ENCODE peak calls at places on chromosomes 13 and 19, in eight cellular contexts. One of them, this sample, is unnamed.

GRCh38 chr19:55383789-55384575 is at the start of gene TMEM238:
- DNase-seq in right atrium auricular region: no peak
- DNase-seq in heart left ventricle: peak; percentile 53
- DNase-seq in prostate gland: peak; percentile 41
- DNase-seq in right lobe of liver: peak; percentile 85
- DNase-seq in fibroblast of lung: peak; percentile 71
- DNase-seq in tibial artery: no peak
- DNase-seq in AG04450: no peak
- DNase-seq in this sample: no peak

GRCh38 chr13:113448885-113449692 is 4.2 kb downstream of the ADPRHL1 start:
- DNase-seq in right lobe of liver: no peak
- DNase-seq in AG04450: no peak
- DNase-seq in heart left ventricle: no peak
- DNase-seq in prostate gland: no peak
- DNase-seq in fibroblast of lung: no peak
- DNase-seq in tibial artery: peak; percentile 55
- DNase-seq in right atrium auricular region: no peak
- DNase-seq in this sample: peak; percentile 83

GRCh38 chr19:43784251-43784980 is 3.6 kb upstream of the KCNN4 start:
- DNase-seq in prostate gland: no peak
- DNase-seq in fibroblast of lung: peak; percentile 87
- DNase-seq in tibial artery: peak; percentile 70
- DNase-seq in right atrium auricular region: peak; percentile 77
- DNase-seq in AG04450: peak; percentile 55
- DNase-seq in right lobe of liver: no peak
- DNase-seq in heart left ventricle: no peak
- DNase-seq in this sample: peak; percentile 92

GRCh38 chr19:39160889-39161672 is 35.5 kb downstream of the PAK4 start:
- DNase-seq in AG04450: no peak
- DNase-seq in right lobe of liver: no peak
- DNase-seq in right atrium auricular region: no peak
- DNase-seq in heart left ventricle: no peak
- DNase-seq in fibroblast of lung: peak; percentile 37
- DNase-seq in tibial artery: no peak
- DNase-seq in prostate gland: peak; percentile 54
- DNase-seq in this sample: peak; percentile 42

GRCh38 chr19:57269515-57270250 is 10.6 kb upstream of the ZNF460 start:
- DNase-seq in tibial artery: no peak
- DNase-seq in prostate gland: no peak
- DNase-seq in fibroblast of lung: peak; percentile 96
- DNase-seq in AG04450: peak; percentile 63
- DNase-seq in heart left ventricle: no peak
- DNase-seq in right lobe of liver: no peak
- DNase-seq in right atrium auricular region: no peak
- DNase-seq in this sample: peak; percentile 70

GRCh38 chr13:90485441-90485840 is 862.0 kb upstream of the MIR17HG start:
- DNase-seq in tibial artery: no peak
- DNase-seq in fibroblast of lung: peak; percentile 92
- DNase-seq in heart left ventricle: no peak
- DNase-seq in prostate gland: no peak
- DNase-seq in right atrium auricular region: no peak
- DNase-seq in right lobe of liver: no peak
- DNase-seq in AG04450: no peak
- DNase-seq in this sample: peak; percentile 45

GRCh38 chr19:35236638-35237400 is 8.3 kb upstream of the FAM187B start:
- DNase-seq in AG04450: no peak
- DNase-seq in tibial artery: no peak
- DNase-seq in fibroblast of lung: no peak
- DNase-seq in prostate gland: no peak
- DNase-seq in right atrium auricular region: peak; percentile 26
- DNase-seq in heart left ventricle: no peak
- DNase-seq in right lobe of liver: peak; percentile 44
- DNase-seq in this sample: no peak

GRCh38 chr19:13846533-13847032 is 30.4 kb upstream of the NANOS3 start:
- DNase-seq in fibroblast of lung: peak; percentile 94
- DNase-seq in prostate gland: peak; percentile 75
- DNase-seq in tibial artery: peak; percentile 94
- DNase-seq in heart left ventricle: peak; percentile 92
- DNase-seq in AG04450: no peak
- DNase-seq in right atrium auricular region: peak; percentile 95
- DNase-seq in right lobe of liver: peak; percentile 72
- DNase-seq in this sample: no peak

GRCh38 chr19:49773663-49774305 is 7.0 kb downstream of the AP2A1 start:
- DNase-seq in heart left ventricle: no peak
- DNase-seq in fibroblast of lung: no peak
- DNase-seq in AG04450: no peak
- DNase-seq in prostate gland: no peak
- DNase-seq in right atrium auricular region: no peak
- DNase-seq in tibial artery: no peak
- DNase-seq in right lobe of liver: no peak
- DNase-seq in this sample: no peak

GRCh38 chr13:76516013-76516412 is 370.2 kb downstream of the KCTD12 start:
- DNase-seq in right atrium auricular region: no peak
- DNase-seq in fibroblast of lung: peak; percentile 90
- DNase-seq in heart left ventricle: no peak
- DNase-seq in prostate gland: no peak
- DNase-seq in AG04450: peak; percentile 78
- DNase-seq in right lobe of liver: no peak
- DNase-seq in tibial artery: no peak
- DNase-seq in this sample: no peak

GRCh38 chr13:113731192-113732175 is 27.5 kb upstream of the TMEM255B start:
- DNase-seq in right atrium auricular region: no peak
- DNase-seq in tibial artery: no peak
- DNase-seq in heart left ventricle: no peak
- DNase-seq in prostate gland: no peak
- DNase-seq in AG04450: no peak
- DNase-seq in fibroblast of lung: no peak
- DNase-seq in right lobe of liver: no peak
- DNase-seq in this sample: no peak

GRCh38 chr19:38901683-38902082 is 1.9 kb downstream of the NFKBIB start:
- DNase-seq in prostate gland: no peak
- DNase-seq in right lobe of liver: no peak
- DNase-seq in AG04450: no peak
- DNase-seq in fibroblast of lung: no peak
- DNase-seq in right atrium auricular region: no peak
- DNase-seq in tibial artery: no peak
- DNase-seq in heart left ventricle: no peak
- DNase-seq in this sample: no peak

GRCh38 chr19:15812059-15812722 is 3.3 kb downstream of the OR10H1 start:
- DNase-seq in fibroblast of lung: no peak
- DNase-seq in right lobe of liver: peak; percentile 53
- DNase-seq in tibial artery: no peak
- DNase-seq in heart left ventricle: no peak
- DNase-seq in AG04450: no peak
- DNase-seq in prostate gland: peak; percentile 58
- DNase-seq in right atrium auricular region: no peak
- DNase-seq in this sample: peak; percentile 54

GRCh38 chr19:3969435-3970312 is 1.2 kb downstream of the DAPK3 start:
- DNase-seq in tibial artery: peak; percentile 82
- DNase-seq in fibroblast of lung: peak; percentile 91
- DNase-seq in AG04450: peak; percentile 62
- DNase-seq in prostate gland: no peak
- DNase-seq in right lobe of liver: no peak
- DNase-seq in heart left ventricle: no peak
- DNase-seq in right atrium auricular region: no peak
- DNase-seq in this sample: peak; percentile 75

GRCh38 chr13:77584111-77584510 is 48.6 kb downstream of the SCEL start:
- DNase-seq in right atrium auricular region: no peak
- DNase-seq in right lobe of liver: no peak
- DNase-seq in heart left ventricle: no peak
- DNase-seq in fibroblast of lung: peak; percentile 6
- DNase-seq in AG04450: no peak
- DNase-seq in tibial artery: no peak
- DNase-seq in prostate gland: peak; percentile 25
- DNase-seq in this sample: peak; percentile 8

GRCh38 chr13:89163081-89163480 is 1491.9 kb downstream of the SLITRK5 start:
- DNase-seq in fibroblast of lung: no peak
- DNase-seq in right atrium auricular region: no peak
- DNase-seq in right lobe of liver: no peak
- DNase-seq in prostate gland: no peak
- DNase-seq in heart left ventricle: no peak
- DNase-seq in AG04450: no peak
- DNase-seq in tibial artery: no peak
- DNase-seq in this sample: no peak

GRCh38 chr13:75693227-75693626 is 57.1 kb downstream of the LMO7 start:
- DNase-seq in AG04450: no peak
- DNase-seq in tibial artery: no peak
- DNase-seq in heart left ventricle: no peak
- DNase-seq in right lobe of liver: no peak
- DNase-seq in prostate gland: no peak
- DNase-seq in right atrium auricular region: no peak
- DNase-seq in fibroblast of lung: no peak
- DNase-seq in this sample: no peak

GRCh38 chr19:16217671-16218464 is 20.2 kb downstream of the AP1M1 start:
- DNase-seq in prostate gland: no peak
- DNase-seq in right lobe of liver: no peak
- DNase-seq in AG04450: no peak
- DNase-seq in fibroblast of lung: no peak
- DNase-seq in heart left ventricle: no peak
- DNase-seq in tibial artery: peak; percentile 41
- DNase-seq in right atrium auricular region: no peak
- DNase-seq in this sample: no peak

GRCh38 chr19:10419646-10420443 is 493 bp upstream of the PDE4A start:
- DNase-seq in heart left ventricle: no peak
- DNase-seq in prostate gland: no peak
- DNase-seq in right lobe of liver: no peak
- DNase-seq in tibial artery: no peak
- DNase-seq in fibroblast of lung: peak; percentile 82
- DNase-seq in right atrium auricular region: no peak
- DNase-seq in AG04450: no peak
- DNase-seq in this sample: no peak

GRCh38 chr13:99542788-99543406 is 41.6 kb downstream of the TM9SF2 start:
- DNase-seq in fibroblast of lung: no peak
- DNase-seq in right lobe of liver: no peak
- DNase-seq in right atrium auricular region: no peak
- DNase-seq in tibial artery: no peak
- DNase-seq in heart left ventricle: no peak
- DNase-seq in prostate gland: no peak
- DNase-seq in AG04450: no peak
- DNase-seq in this sample: no peak

GRCh38 chr13:67238277-67238859 is 8.2 kb upstream of the PCDH9 start:
- DNase-seq in tibial artery: no peak
- DNase-seq in right lobe of liver: no peak
- DNase-seq in prostate gland: no peak
- DNase-seq in heart left ventricle: no peak
- DNase-seq in fibroblast of lung: peak; percentile 16
- DNase-seq in AG04450: no peak
- DNase-seq in right atrium auricular region: no peak
- DNase-seq in this sample: peak; percentile 5

DNA sequence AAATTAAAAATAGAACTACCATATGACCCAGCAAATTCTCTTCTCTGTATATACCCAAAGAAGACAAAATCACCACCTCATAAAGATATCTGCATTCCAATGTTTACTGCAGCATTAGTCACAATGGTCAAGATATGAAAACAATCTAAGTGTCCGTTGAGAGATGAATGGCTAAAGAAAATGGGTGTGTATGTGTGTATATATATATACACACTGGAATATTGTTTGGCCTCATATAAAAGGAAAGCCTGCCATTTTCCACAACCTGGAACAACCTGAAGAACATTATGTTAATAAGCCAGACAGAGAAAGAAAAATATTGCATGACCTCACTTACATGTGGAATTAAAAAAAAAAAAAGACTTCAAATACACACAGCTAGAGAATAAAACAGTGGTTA is 29.5 kb upstream of the RBM26 start:
- DNase-seq in fibroblast of lung: peak; percentile 83
- DNase-seq in right lobe of liver: no peak
- DNase-seq in tibial artery: no peak
- DNase-seq in prostate gland: no peak
- DNase-seq in right atrium auricular region: no peak
- DNase-seq in heart left ventricle: no peak
- DNase-seq in AG04450: no peak
- DNase-seq in this sample: no peak
- TF ChIP-seq CTCF in fibroblast of lung: no peak
- TF ChIP-seq CTCF in right lobe of liver: no peak
- TF ChIP-seq CTCF in tibial artery: no peak
- TF ChIP-seq CTCF in prostate gland: no peak
- TF ChIP-seq CTCF in right atrium auricular region: no peak
- TF ChIP-seq CTCF in heart left ventricle: no peak
- TF ChIP-seq CTCF in AG04450: no peak
- TF ChIP-seq CTCF in this sample: no peak

GRCh38 chr13:48153186-48153585 is 58.3 kb upstream of the MED4 start:
- DNase-seq in heart left ventricle: no peak
- DNase-seq in AG04450: no peak
- DNase-seq in tibial artery: no peak
- DNase-seq in fibroblast of lung: no peak
- DNase-seq in right atrium auricular region: no peak
- DNase-seq in prostate gland: no peak
- DNase-seq in right lobe of liver: no peak
- DNase-seq in this sample: no peak
- H3K27ac ChIP-seq in heart left ventricle: no peak overlapping the region
- H3K27ac ChIP-seq in AG04450: no peak overlapping the region
- H3K27ac ChIP-seq in tibial artery: no peak overlapping the region
- H3K27ac ChIP-seq in fibroblast of lung: no peak overlapping the region
- H3K27ac ChIP-seq in right atrium auricular region: no peak overlapping the region
- H3K27ac ChIP-seq in prostate gland: no peak overlapping the region
- H3K27ac ChIP-seq in right lobe of liver: no peak overlapping the region
- H3K27ac ChIP-seq in this sample: no peak overlapping the region

GRCh38 chr13:94617389-94618000 is 15.8 kb downstream of the GPR180 start:
- DNase-seq in fibroblast of lung: no peak
- DNase-seq in prostate gland: no peak
- DNase-seq in heart left ventricle: no peak
- DNase-seq in right atrium auricular region: no peak
- DNase-seq in tibial artery: no peak
- DNase-seq in AG04450: no peak
- DNase-seq in right lobe of liver: no peak
- DNase-seq in this sample: no peak

DNA sequence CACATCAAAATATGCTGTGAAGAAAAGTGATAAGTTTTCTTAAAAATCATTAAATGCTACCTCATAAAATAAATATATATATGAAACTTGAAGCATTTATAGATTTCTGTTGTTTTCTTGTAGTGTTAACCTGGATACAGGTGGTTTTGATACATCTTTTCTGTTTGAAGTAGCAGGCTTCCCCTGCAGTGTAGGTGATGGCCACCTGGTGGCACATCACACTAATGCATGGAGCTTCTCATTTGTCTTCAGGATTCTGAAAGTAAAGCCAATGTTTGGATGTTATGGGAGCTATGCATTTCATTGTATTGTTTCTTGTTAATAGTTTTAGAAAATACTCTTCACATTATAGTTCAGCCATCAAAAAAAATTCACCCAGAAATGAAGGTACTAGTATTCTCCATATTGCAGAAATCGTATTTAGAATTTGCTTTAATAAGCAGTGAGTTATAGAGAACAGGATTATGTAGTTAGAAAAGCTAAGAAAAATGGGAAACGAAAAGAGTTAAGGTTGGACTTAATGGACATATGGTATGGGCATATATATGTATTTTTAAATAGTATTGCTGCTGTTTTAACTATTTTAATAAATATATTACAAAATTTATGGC is 18.7 kb downstream of the GPR180 start:
- DNase-seq in prostate gland: no peak
- DNase-seq in right lobe of liver: no peak
- DNase-seq in right atrium auricular region: no peak
- DNase-seq in tibial artery: no peak
- DNase-seq in heart left ventricle: no peak
- DNase-seq in fibroblast of lung: peak; percentile 11
- DNase-seq in AG04450: no peak
- DNase-seq in this sample: peak; percentile 41
- TF ChIP-seq CTCF in prostate gland: peak; percentile 23
- TF ChIP-seq CTCF in right lobe of liver: peak; percentile 50
- TF ChIP-seq CTCF in right atrium auricular region: no peak
- TF ChIP-seq CTCF in tibial artery: no peak
- TF ChIP-seq CTCF in heart left ventricle: peak; percentile 41
- TF ChIP-seq CTCF in fibroblast of lung: peak; percentile 63
- TF ChIP-seq CTCF in AG04450: peak; percentile 85
- TF ChIP-seq CTCF in this sample: peak; percentile 73

GRCh38 chr13:23443110-23443509 is 9.6 kb upstream of the SACS start:
- DNase-seq in tibial artery: no peak
- DNase-seq in prostate gland: no peak
- DNase-seq in heart left ventricle: no peak
- DNase-seq in fibroblast of lung: no peak
- DNase-seq in right atrium auricular region: no peak
- DNase-seq in AG04450: no peak
- DNase-seq in right lobe of liver: no peak
- DNase-seq in this sample: no peak
- H3K27ac ChIP-seq in tibial artery: no peak overlapping the region
- H3K27ac ChIP-seq in prostate gland: no peak overlapping the region
- H3K27ac ChIP-seq in heart left ventricle: no peak overlapping the region
- H3K27ac ChIP-seq in fibroblast of lung: no peak overlapping the region
- H3K27ac ChIP-seq in right atrium auricular region: no peak overlapping the region
- H3K27ac ChIP-seq in AG04450: no peak overlapping the region
- H3K27ac ChIP-seq in right lobe of liver: no peak overlapping the region
- H3K27ac ChIP-seq in this sample: no peak overlapping the region

This sample was measured in RWPE1.